ENCODE peak calls at places on chromosomes 13 and 19, in four cellular contexts. G is foreskin keratinocyte; V is IMR-90; C is CD8-positive, alpha-beta memory T cell. U is an unnamed sample.

GRCh38 chr19:55590109-55590508 is 9.2 kb downstream of the FIZ1 start:
- DNase-seq in C (no peak), V (no peak), G (no peak), U (no peak)

GRCh38 chr13:99339736-99340392 is 32.7 kb upstream of the GPR183 start:
- DNase-seq in G (no peak), C (peak; percentile 56), V (peak; percentile 72), U (peak; percentile 50)

GRCh38 chr13:51148223-51148951 is 37.3 kb upstream of the C13orf42 start:
- DNase-seq in G (no peak), C (no peak), V (no peak), U (no peak)

GRCh38 chr13:110336681-110337080 is 29.6 kb downstream of the COL4A2 start:
- DNase-seq in V (peak; percentile 78), G (no peak), C (no peak), U (no peak)

GRCh38 chr19:18436651-18437478 is 1.1 kb downstream of the ISYNA1 start:
- DNase-seq in V (peak; percentile 69), G (no peak), C (peak; percentile 84), U (peak; percentile 66)

GRCh38 chr13:43991773-43992201 is 112.1 kb downstream of the LACC1 start:
- DNase-seq in G (no peak), C (no peak), V (no peak), U (no peak)

GRCh38 chr13:48954086-48954485 is 21.6 kb upstream of the FNDC3A start:
- DNase-seq in G (no peak), V (peak; percentile 51), C (no peak), U (no peak)

GRCh38 chr13:99970761-99971575 is 599 bp downstream of the ZIC5 start:
- DNase-seq in C (no peak), V (no peak), G (no peak), U (no peak)

GRCh38 chr13:113631341-113632095 is 26.5 kb downstream of the ATP4B start:
- DNase-seq in V (no peak), G (no peak), C (no peak), U (no peak)